ENCODE peak calls at places on chromosomes 1 and 21, in six cellular contexts. E is transverse colon; F is uterus; Y is WERI-Rb-1; X is body of pancreas; H is CD8-positive, alpha-beta T cell. P is an unnamed sample.
A peak's percentile ranks its signal among the peaks of the same experiment; 100 is the strongest.

GRCh38 chr1:30599721-30600120 is 123.7 kb downstream of the MATN1 start:
- DNase-seq in E (no peak), F (no peak), Y (no peak), X (no peak), H (no peak), P (no peak)

GRCh38 chr1:10681296-10682113 is 114.9 kb downstream of the CASZ1 start:
- DNase-seq in E (no peak), F (no peak), Y (peak; percentile 59), X (no peak), H (no peak), P (no peak)

GRCh38 chr1:36157973-36158826 is 2.2 kb downstream of the MAP7D1 start:
- DNase-seq in E (no peak), F (no peak), Y (no peak), X (no peak), H (no peak), P (no peak)

GRCh38 chr1:179814513-179814838 is 63.1 kb downstream of the TOR1AIP2 start:
- DNase-seq in E (no peak), F (no peak), Y (no peak), X (no peak), H (no peak), P (peak; percentile 29)

GRCh38 chr1:220318673-220319072 is 46.4 kb upstream of the RAB3GAP2 start:
- DNase-seq in E (no peak), F (no peak), Y (no peak), X (no peak), H (no peak), P (no peak)

GRCh38 chr1:43284065-43284464 is 1.3 kb downstream of the C1orf210 start:
- DNase-seq in E (no peak), F (no peak), Y (no peak), X (no peak), H (no peak), P (no peak)

GRCh38 chr1:229223498-229223897 is 47.4 kb upstream of the RAB4A start:
- DNase-seq in E (no peak), F (no peak), Y (no peak), X (peak; percentile 82), H (no peak), P (no peak)

GRCh38 chr1:31238986-31239613 is 587 bp downstream of the NKAIN1 start:
- DNase-seq in E (peak; percentile 31), F (no peak), Y (peak; percentile 66), X (no peak), H (no peak), P (no peak)

GRCh38 chr1:92958203-92958970 is 2.9 kb downstream of the DIPK1A start:
- DNase-seq in E (no peak), F (no peak), Y (no peak), X (no peak), H (no peak), P (no peak)
- H3K4me3 ChIP-seq in E (no peak overlapping the region), F (no peak overlapping the region), Y (no peak overlapping the region), X (no peak overlapping the region), H (no peak overlapping the region), P (no peak overlapping the region)

DNA sequence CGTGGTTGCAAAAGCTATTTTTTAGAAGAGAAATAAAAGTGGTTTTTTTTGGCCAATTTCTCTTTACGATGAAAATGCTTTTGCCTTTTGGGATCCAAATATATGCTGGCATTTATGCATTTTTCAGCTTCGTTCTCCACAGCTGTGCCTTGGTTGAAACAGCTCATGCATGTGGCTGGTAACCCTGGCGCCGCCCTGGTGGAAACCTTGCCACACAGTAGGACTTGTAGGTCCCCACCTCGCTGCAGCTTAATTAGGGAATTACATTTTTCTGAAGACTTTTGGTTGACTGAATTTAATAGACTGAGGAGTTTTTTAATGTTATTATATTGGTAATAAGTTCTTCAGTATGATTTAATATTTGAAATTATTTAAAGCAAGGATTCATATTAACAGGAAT is 12.7 kb upstream of the PCP4 start:
- DNase-seq in E (no peak), F (no peak), Y (no peak), X (no peak), H (no peak), P (no peak)
- H3K9me3 ChIP-seq in E (no peaks in the 10 kb centered on the region), F (no peaks in the 10 kb centered on the region), Y (peaks cover 3% of the 10 kb centered on the region), X (no peaks in the 10 kb centered on the region), H (no peaks in the 10 kb centered on the region), P (peaks cover 40% of the 10 kb centered on the region)

GRCh38 chr1:6686294-6686693 is 15.3 kb downstream of the DNAJC11 start:
- DNase-seq in E (no peak), F (no peak), Y (no peak), X (no peak), H (no peak), P (no peak)

GRCh38 chr1:6688001-6688400 is 13.6 kb downstream of the DNAJC11 start:
- DNase-seq in E (no peak), F (no peak), Y (no peak), X (no peak), H (no peak), P (no peak)

GRCh38 chr1:6688757-6689156 is 12.9 kb downstream of the DNAJC11 start:
- DNase-seq in E (no peak), F (no peak), Y (no peak), X (no peak), H (no peak), P (no peak)

GRCh38 chr1:6685381-6685780 is 16.2 kb downstream of the DNAJC11 start:
- DNase-seq in E (no peak), F (no peak), Y (no peak), X (no peak), H (no peak), P (no peak)

GRCh38 chr1:6683434-6683833 is 18.2 kb downstream of the DNAJC11 start:
- DNase-seq in E (no peak), F (no peak), Y (no peak), X (no peak), H (no peak), P (no peak)
- TF ChIP-seq CTCF in E (no peak), F (no peak), Y (no peak), X (no peak), H (no peak), P (no peak)

DNA sequence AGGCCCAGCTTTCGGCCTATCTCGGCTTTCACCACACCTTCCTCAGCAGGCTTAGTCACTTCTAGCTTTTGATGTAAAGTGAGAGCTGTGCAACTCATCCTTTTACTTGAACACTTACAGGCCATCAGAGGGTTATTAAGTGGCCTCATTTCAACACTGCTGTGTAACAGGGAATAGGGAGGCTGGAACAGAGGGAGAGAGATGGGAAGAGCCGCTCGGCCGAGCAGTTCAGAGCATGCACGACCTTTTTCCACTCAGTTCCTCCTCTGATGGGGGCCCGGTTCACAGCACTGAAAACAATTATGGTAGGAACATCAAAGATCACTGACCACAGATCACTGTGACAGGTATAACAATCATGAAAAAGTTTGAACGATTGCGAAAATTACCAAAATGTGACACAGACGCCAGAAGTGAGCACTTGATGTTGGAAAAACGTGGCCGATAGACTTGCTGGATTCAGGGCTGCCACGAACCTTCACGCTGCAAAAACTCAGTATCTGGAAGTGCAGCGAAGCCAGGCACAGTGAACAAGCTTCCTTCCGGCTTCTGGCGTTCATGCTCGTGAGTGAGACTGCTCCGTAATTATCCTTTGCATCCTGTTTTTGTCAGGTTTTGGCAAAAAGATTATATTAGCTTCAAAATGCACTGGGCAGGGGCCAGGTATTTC is 28.6 kb downstream of the AGPAT3 start:
- DNase-seq in E (no peak), F (no peak), Y (no peak), X (no peak), H (no peak), P (no peak)
- H3K4me3 ChIP-seq in E (no peak overlapping the region), F (no peak overlapping the region), Y (no peak overlapping the region), X (no peak overlapping the region), H (peak overlapping the region; percentile 5), P (no peak overlapping the region)